ENCODE peak calls at places on chromosomes 7 and 10, in six cellular contexts. X is H1, Z is neuronal stem cell, R is IMR-90, V is H9, I is mesenchymal stem cell. D is an unnamed sample.

GRCh38 chr10:118983263-118983662 is 46.3 kb upstream of the NANOS1 start:
- DNase-seq in V (peak; percentile 19), X (no peak), Z (no peak), R (no peak), I (no peak), D (no peak)

GRCh38 chr7:148718431-148718830 is 19.7 kb downstream of the CUL1 start:
- DNase-seq in I (no peak), R (no peak), V (no peak), Z (no peak), X (no peak), D (no peak)

GRCh38 chr7:22150221-22150620 is 204.5 kb upstream of the CDCA7L start:
- DNase-seq in Z (no peak), X (no peak), R (peak; percentile 13), I (no peak), V (no peak), D (no peak)

GRCh38 chr10:49277973-49278372 is 21.0 kb upstream of the C10orf71 start:
- DNase-seq in R (no peak), I (no peak), X (no peak), Z (no peak), V (no peak), D (no peak)

GRCh38 chr10:43160067-43160918 is 22.0 kb downstream of the CSGALNACT2 start:
- DNase-seq in Z (no peak), V (no peak), X (no peak), I (peak; percentile 37), R (peak; percentile 90), D (no peak)

GRCh38 chr10:5534880-5535856 is 10.4 kb downstream of the CALML3 start:
- DNase-seq in I (peak; percentile 77), R (peak; percentile 80), V (no peak), Z (no peak), X (no peak), D (no peak)

GRCh38 chr10:132783865-132784581 is 1.9 kb downstream of the NKX6-2 start:
- DNase-seq in I (no peak), R (no peak), V (no peak), X (no peak), Z (no peak), D (no peak)

GRCh38 chr7:48042216-48042615 is 6.9 kb downstream of the C7orf57 start:
- DNase-seq in I (peak; percentile 6), R (peak; percentile 7), X (no peak), V (no peak), Z (no peak), D (no peak)

GRCh38 chr10:78212134-78212785 is 178.6 kb downstream of the RPS24 start:
- DNase-seq in X (no peak), Z (no peak), V (no peak), I (no peak), R (no peak), D (no peak)

GRCh38 chr10:103912759-103913158 is 5.2 kb downstream of the STN1 start:
- DNase-seq in Z (no peak), I (no peak), V (no peak), X (no peak), R (no peak), D (no peak)

GRCh38 chr7:47088329-47089067 is 493.4 kb downstream of the TNS3 start:
- DNase-seq in R (peak; percentile 67), Z (peak; percentile 59), I (peak; percentile 69), V (peak; percentile 69), X (peak; percentile 63), D (peak; percentile 64)

GRCh38 chr10:102675151-102675886 is 31.0 kb downstream of the TRIM8 start:
- DNase-seq in V (peak; percentile 38), I (peak; percentile 57), R (no peak), Z (no peak), X (no peak), D (no peak)

GRCh38 chr10:59055046-59055445 is 121.4 kb upstream of the PHYHIPL start:
- DNase-seq in I (peak; percentile 6), V (no peak), Z (no peak), X (no peak), R (peak; percentile 38), D (no peak)

GRCh38 chr7:126698446-126698845 is 554.3 kb downstream of the GRM8 start:
- DNase-seq in V (no peak), X (no peak), Z (no peak), R (no peak), I (no peak), D (no peak)

GRCh38 chr7:50331564-50332208 is 27.2 kb downstream of the IKZF1 start:
- DNase-seq in V (no peak), R (no peak), Z (no peak), X (no peak), I (no peak), D (no peak)

GRCh38 chr7:108459922-108460551 is 3.8 kb upstream of the NRCAM start:
- DNase-seq in I (peak; percentile 21), R (no peak), X (no peak), Z (no peak), V (no peak), D (peak; percentile 51)

GRCh38 chr7:93043393-93043985 is 74.3 kb downstream of the SAMD9 start:
- DNase-seq in Z (peak; percentile 53), X (peak; percentile 74), R (peak; percentile 96), I (peak; percentile 90), V (peak; percentile 50), D (peak; percentile 47)

GRCh38 chr7:1211611-1212010 is 21.1 kb upstream of the UNCX start:
- DNase-seq in V (no peak), I (no peak), R (no peak), X (no peak), Z (no peak), D (no peak)

GRCh38 chr7:94396044-94396443 is 1.3 kb downstream of the COL1A2 start:
- DNase-seq in I (peak; percentile 64), Z (no peak), R (peak; percentile 74), X (no peak), V (no peak), D (peak; percentile 18)

GRCh38 chr10:114729103-114729659 is 71.1 kb upstream of the ABLIM1 start:
- DNase-seq in I (no peak), X (no peak), Z (no peak), R (no peak), V (no peak), D (no peak)

GRCh38 chr10:96017227-96017687 is 26.1 kb upstream of the CCNJ start:
- DNase-seq in V (peak; percentile 35), Z (peak; percentile 38), R (peak; percentile 54), I (peak; percentile 79), X (peak; percentile 54), D (peak; percentile 65)

GRCh38 chr7:2520131-2520807 is 695 bp downstream of the LFNG start:
- DNase-seq in X (no peak), Z (no peak), I (no peak), R (no peak), V (no peak), D (no peak)

GRCh38 chr10:100912013-100912608 is 652 bp upstream of the SLF2 start:
- DNase-seq in R (peak; percentile 49), Z (no peak), I (no peak), V (no peak), X (no peak), D (peak; percentile 17)
- H3K18ac ChIP-seq in R (peak overlapping the region; percentile 100), Z (peak overlapping the region; percentile 78), I (peak overlapping the region; percentile 91), V (no peak overlapping the region), X (peak overlapping the region; percentile 38), D (no peak overlapping the region)

GRCh38 chr7:152675761-152676636 is at the start of gene XRCC2:
- DNase-seq in Z (peak; percentile 95), R (peak; percentile 85), V (peak; percentile 90), X (peak; percentile 97), I (peak; percentile 86), D (peak; percentile 94)
- H3K18ac ChIP-seq in Z (peak within 1 kb of the TSS; percentile 90), R (peak within 1 kb of the TSS; percentile 65), V (peak within 1 kb of the TSS; percentile 58), X (peak within 1 kb of the TSS; percentile 85), I (no peak within 1 kb of the TSS), D (peak within 1 kb of the TSS; percentile 73)

DNA sequence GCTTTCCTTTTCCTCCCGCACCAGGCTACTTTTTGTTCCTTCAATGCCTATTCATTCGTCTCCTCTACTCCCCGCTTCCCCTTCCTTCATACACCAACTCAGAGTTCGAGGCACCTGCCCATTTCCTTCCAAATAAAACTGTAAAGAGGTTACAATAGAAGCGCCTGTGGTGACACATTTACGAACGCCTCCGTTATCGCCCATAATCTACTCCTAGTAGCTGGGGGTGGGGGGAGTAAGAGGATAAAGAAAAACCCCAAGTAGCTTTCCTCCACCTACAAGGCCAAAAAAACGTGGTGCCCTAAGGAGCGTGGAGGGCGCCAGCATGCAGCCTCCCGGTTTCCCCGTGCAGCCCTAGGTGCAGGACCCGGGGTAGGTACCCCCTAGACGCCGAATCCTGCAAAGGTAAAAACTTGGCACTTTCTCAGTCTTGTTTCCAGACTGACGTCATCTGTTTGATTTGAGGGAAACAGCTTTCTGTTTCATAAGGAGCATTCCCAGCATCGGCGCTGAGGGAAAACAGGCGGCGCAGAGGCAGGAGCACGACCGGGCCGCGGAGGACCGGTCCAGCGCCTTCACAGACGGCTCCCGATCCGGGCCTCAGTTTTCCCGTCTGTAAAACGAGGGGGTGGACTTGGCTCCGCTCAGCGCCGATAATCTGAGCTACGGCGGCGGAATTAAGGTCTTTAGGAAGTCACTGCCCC is 922 bp downstream of the PPA1 start:
- DNase-seq in I (peak; percentile 84), V (no peak), Z (peak; percentile 21), X (peak; percentile 52), R (peak; percentile 60), D (peak; percentile 69)
- H3K18ac ChIP-seq in I (peak overlapping the region; percentile 96), V (no peak overlapping the region), Z (peak overlapping the region; percentile 88), X (no peak overlapping the region), R (no peak overlapping the region), D (peak overlapping the region; percentile 20)

DNA sequence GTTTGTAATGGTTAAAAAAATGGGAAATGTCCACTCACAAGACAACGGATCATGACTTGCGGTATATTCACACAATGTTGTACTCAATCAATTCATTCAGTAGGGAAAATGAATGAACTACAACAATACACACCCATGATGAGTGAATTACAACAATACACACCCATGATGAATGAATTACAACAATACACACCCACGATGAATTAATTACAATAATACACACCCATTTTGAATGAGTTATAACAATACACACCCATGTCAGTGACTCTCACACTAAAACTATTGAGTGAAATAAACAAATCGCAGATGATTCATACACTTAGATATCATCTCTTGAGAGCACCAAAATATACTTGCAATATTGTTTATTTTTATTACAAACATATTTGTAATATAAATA is 174.6 kb downstream of the FRMD4A start:
- DNase-seq in Z (no peak), V (no peak), I (no peak), X (no peak), R (no peak), D (no peak)
- H3K18ac ChIP-seq in Z (no peak overlapping the region), V (no peak overlapping the region), I (no peak overlapping the region), X (no peak overlapping the region), R (no peak overlapping the region), D (no peak overlapping the region)

GRCh38 chr7:73682745-73683055 is 553 bp downstream of the DNAJC30 start:
- DNase-seq in R (no peak), I (no peak), X (no peak), V (no peak), Z (no peak), D (no peak)
- H3K18ac ChIP-seq in R (no peak overlapping the region), I (peak overlapping the region; percentile 89), X (no peak overlapping the region), V (peak overlapping the region; percentile 97), Z (peak overlapping the region; percentile 94), D (no peak overlapping the region)

DNA sequence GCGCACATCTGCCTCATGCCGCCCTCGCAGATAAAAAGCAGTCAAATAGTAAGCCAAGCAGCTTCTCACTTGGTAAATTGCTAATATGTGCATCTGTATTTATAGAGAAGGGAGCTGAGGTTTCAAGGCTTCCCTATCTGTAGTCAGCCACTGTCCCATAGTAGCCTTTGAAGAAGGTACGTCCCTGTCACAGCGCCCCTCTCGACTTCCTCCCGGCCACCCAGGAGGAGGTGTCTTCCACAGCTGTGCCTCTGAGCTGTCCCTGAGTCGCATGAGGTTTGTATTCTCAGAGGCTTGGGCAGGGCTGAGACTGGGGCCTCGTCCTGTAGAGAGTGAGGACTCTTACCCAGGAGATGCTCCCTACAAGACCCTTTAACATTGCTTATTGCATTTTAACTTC is 49.0 kb downstream of the SPOCK2 start:
- DNase-seq in R (no peak), Z (no peak), I (no peak), X (no peak), V (no peak), D (no peak)
- H3K18ac ChIP-seq in R (no peak overlapping the region), Z (peak overlapping the region; percentile 53), I (no peak overlapping the region), X (no peak overlapping the region), V (no peak overlapping the region), D (no peak overlapping the region)

D was measured in mesendoderm.